ENCODE peak calls at places on chromosomes 13 and 19, in ten cellular contexts. F is stomach, C is suprapubic skin, N is upper lobe of left lung, Y is K562, G is Panc1, Z is SK-N-SH, I is H1, B is breast epithelium, E is endothelial cell of umbilical vein. T is an unnamed sample. For H3K4me1, the result is how much of the 10 kb centered on the place peaks cover.

GRCh38 chr13:31850041-31850440 is 110.7 kb downstream of the RXFP2 start:
- DNase-seq in Z (no peak), Y (no peak), F (no peak), E (no peak), G (no peak), I (no peak), B (no peak), N (no peak), C (no peak), T (no peak)

GRCh38 chr19:4571305-4571917 is 11.9 kb upstream of the SEMA6B start:
- DNase-seq in Z (no peak), I (no peak), F (no peak), N (peak), G (no peak), B (no peak), Y (no peak), C (no peak), E (no peak), T (no peak)

GRCh38 chr19:46426506-46427162 is 2.1 kb downstream of the PNMA8C start:
- DNase-seq in Z (peak), G (no peak), F (peak), I (no peak), N (peak), B (no peak), Y (peak), E (peak), C (no peak), T (peak)

GRCh38 chr19:31372245-31372781 is 23.1 kb upstream of the TSHZ3 start:
- DNase-seq in G (no peak), E (no peak), C (no peak), Y (no peak), F (no peak), I (no peak), B (no peak), Z (no peak), N (no peak), T (no peak)

GRCh38 chr13:87087741-87088140 is 583.4 kb upstream of the SLITRK5 start:
- DNase-seq in I (no peak), N (no peak), B (no peak), Y (no peak), F (no peak), Z (no peak), E (no peak), G (no peak), C (no peak), T (no peak)

GRCh38 chr19:48511321-48511731 is 309 bp downstream of the LMTK3 start:
- DNase-seq in B (no peak), F (no peak), Z (no peak), I (no peak), C (no peak), Y (no peak), G (no peak), N (peak), E (no peak), T (no peak)

GRCh38 chr13:21894091-21894490 is 223.2 kb downstream of the FGF9 start:
- DNase-seq in N (no peak), Y (no peak), Z (no peak), G (no peak), B (no peak), C (no peak), F (no peak), E (no peak), I (no peak), T (peak)

GRCh38 chr19:38035515-38036495 is 128.8 kb downstream of the SIPA1L3 start:
- DNase-seq in I (no peak), E (no peak), F (no peak), N (peak), G (no peak), B (no peak), Y (no peak), C (no peak), Z (no peak), T (no peak)

GRCh38 chr19:10112037-10112751 is 701 bp downstream of the P2RY11 start:
- DNase-seq in N (no peak), I (no peak), C (no peak), E (no peak), G (no peak), Y (peak), B (no peak), Z (peak), F (no peak), T (peak)

GRCh38 chr13:97967226-97967625 is 13.8 kb downstream of the IPO5 start:
- DNase-seq in B (no peak), F (no peak), G (no peak), N (no peak), Y (no peak), I (no peak), E (no peak), C (no peak), Z (no peak), T (no peak)

GRCh38 chr19:15438124-15438496 is 11.6 kb downstream of the WIZ start:
- DNase-seq in I (no peak), Y (no peak), B (no peak), F (no peak), E (no peak), Z (no peak), N (no peak), C (no peak), G (no peak), T (no peak)

GRCh38 chr13:42478531-42479156 is 95.3 kb upstream of the TNFSF11 start:
- DNase-seq in G (no peak), B (no peak), Y (no peak), I (no peak), F (no peak), Z (peak), N (no peak), E (peak), C (no peak), T (no peak)

GRCh38 chr13:47549219-47549752 is 451.8 kb downstream of the SUCLA2 start:
- DNase-seq in G (no peak), B (no peak), I (no peak), E (no peak), Z (no peak), Y (peak), C (no peak), N (no peak), F (no peak), T (no peak)

DNA sequence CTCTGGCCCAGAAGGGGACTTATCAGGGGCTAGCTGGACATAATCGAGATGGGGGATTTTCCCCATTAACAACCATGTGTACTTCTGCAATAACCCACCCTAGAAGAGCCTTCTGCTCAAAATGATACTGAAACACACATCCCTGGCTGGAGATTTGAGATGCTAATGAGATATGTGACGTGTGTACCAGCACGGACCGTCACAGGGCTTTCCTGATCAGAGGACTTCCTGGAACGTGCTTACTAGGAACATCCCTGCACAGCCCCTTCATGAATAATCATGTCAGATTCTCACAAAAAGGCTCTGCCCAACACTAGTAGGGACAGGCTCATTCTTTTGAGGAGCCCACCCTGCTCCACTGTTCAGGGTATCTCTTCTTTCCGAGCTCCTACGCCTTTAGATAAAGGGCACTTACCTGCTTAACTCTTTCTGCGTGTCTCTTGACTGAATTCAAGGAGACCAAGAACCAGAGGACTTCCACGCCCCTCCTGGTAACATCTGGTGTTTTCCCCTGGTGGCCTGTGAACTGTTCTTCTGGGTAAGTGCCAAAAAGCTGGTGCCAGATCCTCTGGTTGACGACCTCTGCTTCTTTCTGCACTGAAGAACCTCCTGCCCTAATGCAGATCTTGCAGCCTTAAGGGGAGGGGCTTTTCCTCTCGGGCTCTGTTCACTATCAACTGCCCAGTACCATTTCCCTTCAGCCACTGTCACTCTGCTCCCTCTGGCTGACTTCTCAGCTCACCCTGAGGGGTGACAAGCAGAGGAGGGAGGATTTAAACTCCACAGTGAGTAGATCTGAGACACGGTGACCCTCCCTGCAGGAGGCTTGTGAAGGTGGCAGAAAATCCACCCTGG is 6.3 kb upstream of the ERVV-1 start:
- DNase-seq in B (no peak), N (no peak), Z (peak), G (no peak), C (no peak), Y (peak), F (no peak), E (no peak), I (no peak), T (no peak)
- H3K4me1 ChIP-seq in B (under half), N (under half), Z (under half), G (under half), C (under half), Y (under half), F (under half), E (under half), I (under half), T (under half)

GRCh38 chr13:73972503-73972902 is 161.7 kb downstream of the KLF12 start:
- DNase-seq in C (no peak), N (no peak), F (no peak), B (no peak), Z (no peak), Y (no peak), G (no peak), E (no peak), I (no peak), T (no peak)
- H3K27ac ChIP-seq in C (no peak), N (no peak), F (no peak), B (no peak), Z (no peak), Y (no peak), G (no peak), E (no peak), I (no peak), T (no peak)

DNA sequence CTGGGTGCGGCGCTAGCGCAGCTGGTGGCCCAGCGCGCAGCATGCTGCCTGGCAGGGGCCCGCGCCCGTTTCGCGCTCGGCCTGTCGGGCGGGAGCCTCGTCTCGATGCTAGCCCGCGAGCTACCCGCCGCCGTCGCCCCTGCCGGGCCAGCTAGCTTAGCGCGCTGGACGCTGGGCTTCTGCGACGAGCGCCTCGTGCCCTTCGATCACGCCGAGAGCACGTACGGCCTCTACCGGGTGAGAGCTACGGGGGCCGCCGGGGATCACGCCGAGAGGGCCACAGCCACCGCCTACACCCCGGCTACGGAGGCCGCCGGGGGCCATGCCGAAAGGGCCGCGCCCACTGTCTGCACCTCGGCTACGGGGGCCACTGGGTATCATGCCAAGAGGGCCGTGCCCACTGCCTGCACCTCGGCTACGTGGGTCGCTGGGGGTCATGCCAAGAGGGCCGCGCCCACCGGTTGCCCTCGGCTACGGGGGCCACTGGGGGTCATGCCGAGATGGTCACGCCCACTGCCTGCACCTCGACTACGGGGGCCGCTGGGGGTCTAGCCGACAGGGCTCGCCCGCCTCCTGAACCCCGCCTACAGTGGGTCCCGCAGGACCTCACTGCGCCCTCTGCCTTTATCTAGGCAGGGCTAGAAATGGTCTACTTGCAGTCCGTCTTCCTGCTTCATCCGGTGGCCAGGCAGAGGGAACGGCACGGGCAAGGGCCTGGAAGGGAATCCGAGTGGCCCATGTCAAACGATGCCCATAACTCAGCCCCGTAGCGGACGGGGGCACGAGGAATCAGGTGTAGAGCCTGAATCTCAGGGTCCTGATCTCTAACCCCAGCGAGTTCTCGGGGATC is 500 bp downstream of the PGLS start:
- DNase-seq in N (peak), C (peak), Z (peak), F (peak), B (peak), Y (peak), G (peak), E (peak), I (peak), T (peak)
- TF ChIP-seq POLR2AphosphoS5 in N (peak), C (peak), Z (no peak), F (peak), B (peak), Y (peak), G (no peak), E (peak), I (peak), T (peak)

GRCh38 chr13:73109288-73109899 is 50.6 kb downstream of the KLF5 start:
- DNase-seq in E (no peak), F (no peak), G (no peak), Y (no peak), Z (no peak), I (no peak), B (no peak), N (no peak), C (no peak), T (no peak)
- H3K4me1 ChIP-seq in E (under half), F (under half), G (under half), Y (under half), Z (under half), I (under half), B (under half), N (under half), C (under half), T (under half)

DNA sequence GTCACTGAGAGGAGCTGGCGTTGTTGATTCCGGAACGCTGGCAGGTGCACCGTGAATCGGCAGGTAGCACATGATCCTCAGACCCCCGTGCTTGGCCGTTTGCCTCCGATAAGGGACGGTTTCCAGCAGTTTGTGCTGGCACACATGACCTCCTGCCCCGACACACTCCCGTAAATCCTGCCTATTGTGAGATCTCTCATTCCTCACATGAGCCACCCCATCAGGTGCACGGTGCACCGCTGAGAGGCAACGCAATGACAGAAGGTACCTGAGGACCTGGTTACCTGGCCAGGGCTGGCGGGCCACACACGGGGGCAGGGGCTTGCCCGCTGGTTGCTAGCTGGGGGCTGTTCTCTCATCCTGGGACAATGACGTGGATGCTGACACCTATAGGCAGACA is 2.1 kb upstream of the ADPRHL1 start:
- DNase-seq in C (no peak), F (no peak), N (no peak), Y (no peak), B (no peak), I (no peak), E (no peak), G (no peak), Z (no peak), T (no peak)
- H3K27ac ChIP-seq in C (no peak), F (no peak), N (no peak), Y (no peak), B (no peak), I (no peak), E (no peak), G (no peak), Z (no peak), T (no peak)

GRCh38 chr19:912181-913079 is 589 bp downstream of the R3HDM4 start:
- DNase-seq in E (no peak), I (no peak), Z (no peak), F (no peak), Y (peak), G (no peak), B (no peak), N (peak), C (no peak), T (no peak)

GRCh38 chr19:917323-918151 is at the start of gene KISS1R:
- DNase-seq in E (no peak), B (no peak), I (no peak), Y (peak), N (peak), Z (peak), F (peak), C (no peak), G (no peak), T (no peak)

GRCh38 chr19:911197-912033 is 1.6 kb downstream of the R3HDM4 start:
- DNase-seq in Z (peak), Y (no peak), I (no peak), E (no peak), F (no peak), G (no peak), C (no peak), N (peak), B (no peak), T (no peak)

GRCh38 chr19:916645-917322 is 349 bp upstream of the KISS1R start:
- DNase-seq in E (no peak), B (no peak), I (no peak), C (no peak), F (no peak), G (no peak), Z (peak), Y (peak), N (no peak), T (no peak)

DNA sequence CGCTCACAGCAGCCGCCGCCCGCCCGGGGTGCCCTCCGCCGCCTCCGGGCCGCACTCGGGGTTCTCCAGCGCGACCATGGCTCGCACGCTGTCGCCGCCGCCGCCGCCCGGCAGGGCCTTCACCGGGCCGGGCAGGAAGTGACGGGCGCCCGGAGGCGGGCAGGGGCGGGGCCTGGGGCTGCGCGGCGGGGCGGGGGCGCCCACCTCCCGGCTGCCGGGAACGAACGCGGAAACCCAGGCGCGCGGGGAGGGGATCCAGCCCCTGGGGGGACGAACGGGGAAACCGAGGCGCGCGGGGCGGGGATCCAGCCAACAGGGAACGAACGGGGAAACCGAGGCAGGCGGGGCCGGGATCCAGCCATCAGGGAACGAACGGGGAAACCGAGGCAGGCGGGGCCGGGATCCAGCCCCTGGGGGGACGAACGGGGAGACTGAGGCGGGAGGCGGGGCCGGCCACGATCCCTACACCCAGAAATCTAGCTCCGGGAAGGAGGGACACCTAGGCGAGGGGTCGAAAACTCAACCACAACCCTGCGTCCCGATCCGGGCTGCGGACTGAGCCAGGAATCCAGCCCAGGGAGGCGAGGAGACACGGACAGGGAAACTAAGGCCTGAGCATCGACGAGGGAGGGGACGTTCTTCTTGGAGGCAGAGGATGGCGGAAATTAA is at the start of gene R3HDM4:
- DNase-seq in Y (peak), G (no peak), C (peak), E (peak), N (peak), B (peak), F (peak), Z (peak), I (no peak), T (peak)
- TF ChIP-seq POLR2AphosphoS5 in Y (peak), G (no peak), C (no peak), E (peak), N (peak), B (peak), F (peak), Z (peak), I (no peak), T (peak)

DNA sequence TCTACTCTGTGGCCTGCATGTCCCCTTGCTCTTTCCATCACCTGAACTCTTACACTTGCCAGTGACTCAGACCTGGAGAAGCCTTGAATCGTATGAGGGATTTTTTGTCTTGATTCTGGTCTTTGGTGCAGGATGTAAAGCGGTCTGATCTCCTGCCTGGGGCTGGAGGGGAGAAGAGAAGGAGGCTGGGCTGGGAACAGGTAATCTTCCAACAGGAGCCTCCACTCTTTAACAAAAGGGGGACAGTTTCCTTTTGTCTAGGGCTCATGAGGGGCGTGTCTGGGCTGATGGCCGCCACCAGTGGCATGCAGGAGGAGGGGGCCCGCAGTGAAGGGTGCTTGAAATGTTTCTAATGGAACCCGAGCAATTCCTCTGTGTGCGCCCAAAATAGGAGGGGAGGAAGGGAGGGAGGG is 24.7 kb downstream of the NFIX start:
- DNase-seq in N (no peak), Y (no peak), B (no peak), C (no peak), F (no peak), E (peak), Z (no peak), G (no peak), I (peak), T (no peak)
- H3K4me1 ChIP-seq in N (half or more), Y (half or more), B (under half), C (half or more), F (half or more), E (under half), Z (half or more), G (half or more), I (under half), T (half or more)

DNA sequence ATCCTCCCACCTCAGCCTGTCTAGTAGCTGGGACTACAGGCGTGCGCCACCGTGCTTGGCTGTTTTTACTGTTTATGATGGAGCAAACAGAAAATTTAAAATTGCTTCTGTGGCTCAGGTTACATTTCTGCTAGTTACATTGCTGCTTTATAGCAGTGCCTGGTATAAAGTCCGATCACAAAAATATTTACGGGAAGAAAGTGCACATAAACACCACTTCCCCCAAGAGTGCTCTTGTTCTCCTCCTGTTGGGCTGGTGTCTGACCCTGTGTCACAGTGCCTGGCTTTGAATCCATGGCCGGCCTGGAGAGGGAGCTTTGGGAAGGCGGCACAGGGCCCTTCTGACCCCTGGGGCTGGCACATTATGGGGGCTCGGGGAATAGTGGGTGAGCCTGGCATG is 11.9 kb downstream of the PRKACA start:
- DNase-seq in C (no peak), F (no peak), I (no peak), Y (no peak), E (no peak), N (no peak), G (no peak), Z (no peak), B (no peak), T (no peak)
- H3K27ac ChIP-seq in C (no peak), F (no peak), I (no peak), Y (no peak), E (no peak), N (no peak), G (no peak), Z (no peak), B (no peak), T (peak)

T was measured in transverse colon.